ENCODE peak calls at places on chromosomes 7 and 10, in ten cellular contexts. One of them, this sample, is unnamed.

GRCh38 chr7:84336303-84336702 is 141.7 kb upstream of the SEMA3A start:
- DNase-seq in heart right ventricle: no peak
- DNase-seq in IMR-90: peak; percentile 88
- DNase-seq in cardiac muscle cell: peak; percentile 36
- DNase-seq in HCT116: no peak
- DNase-seq in Panc1: no peak
- DNase-seq in brain microvascular endothelial cell: peak; percentile 91
- DNase-seq in OCI-LY7: no peak
- DNase-seq in transverse colon: no peak
- DNase-seq in ovary: no peak
- DNase-seq in this sample: no peak

GRCh38 chr7:130904031-130904757 is 170.2 kb upstream of the KLF14 start:
- DNase-seq in OCI-LY7: no peak
- DNase-seq in HCT116: peak; percentile 93
- DNase-seq in brain microvascular endothelial cell: peak; percentile 88
- DNase-seq in cardiac muscle cell: no peak
- DNase-seq in heart right ventricle: no peak
- DNase-seq in IMR-90: peak; percentile 93
- DNase-seq in transverse colon: no peak
- DNase-seq in Panc1: peak; percentile 96
- DNase-seq in ovary: no peak
- DNase-seq in this sample: no peak

GRCh38 chr7:105188201-105188600 is 174.2 kb downstream of the KMT2E start:
- DNase-seq in IMR-90: peak; percentile 25
- DNase-seq in ovary: no peak
- DNase-seq in heart right ventricle: no peak
- DNase-seq in Panc1: no peak
- DNase-seq in cardiac muscle cell: no peak
- DNase-seq in transverse colon: no peak
- DNase-seq in brain microvascular endothelial cell: no peak
- DNase-seq in HCT116: no peak
- DNase-seq in OCI-LY7: no peak
- DNase-seq in this sample: no peak

GRCh38 chr10:88186335-88186734 is 322.9 kb downstream of the PTEN start:
- DNase-seq in heart right ventricle: no peak
- DNase-seq in ovary: no peak
- DNase-seq in HCT116: no peak
- DNase-seq in cardiac muscle cell: no peak
- DNase-seq in IMR-90: peak; percentile 87
- DNase-seq in transverse colon: no peak
- DNase-seq in brain microvascular endothelial cell: peak; percentile 43
- DNase-seq in OCI-LY7: no peak
- DNase-seq in Panc1: no peak
- DNase-seq in this sample: no peak

GRCh38 chr7:14886533-14886932 is 16.0 kb downstream of the DGKB start:
- DNase-seq in transverse colon: no peak
- DNase-seq in OCI-LY7: no peak
- DNase-seq in Panc1: no peak
- DNase-seq in ovary: no peak
- DNase-seq in IMR-90: no peak
- DNase-seq in cardiac muscle cell: no peak
- DNase-seq in brain microvascular endothelial cell: no peak
- DNase-seq in HCT116: no peak
- DNase-seq in heart right ventricle: no peak
- DNase-seq in this sample: no peak

GRCh38 chr10:86644412-86645110 is 9.8 kb upstream of the OPN4 start:
- DNase-seq in IMR-90: peak; percentile 27
- DNase-seq in Panc1: no peak
- DNase-seq in HCT116: no peak
- DNase-seq in ovary: no peak
- DNase-seq in brain microvascular endothelial cell: peak; percentile 37
- DNase-seq in heart right ventricle: no peak
- DNase-seq in cardiac muscle cell: no peak
- DNase-seq in OCI-LY7: peak; percentile 14
- DNase-seq in transverse colon: no peak
- DNase-seq in this sample: no peak

GRCh38 chr7:106534271-106534846 is 126.6 kb downstream of the CCDC71L start:
- DNase-seq in HCT116: no peak
- DNase-seq in IMR-90: no peak
- DNase-seq in cardiac muscle cell: no peak
- DNase-seq in brain microvascular endothelial cell: no peak
- DNase-seq in OCI-LY7: no peak
- DNase-seq in transverse colon: no peak
- DNase-seq in ovary: no peak
- DNase-seq in Panc1: no peak
- DNase-seq in heart right ventricle: no peak
- DNase-seq in this sample: no peak

GRCh38 chr10:46270086-46270811 is 16.5 kb upstream of the ANTXRL start:
- DNase-seq in cardiac muscle cell: no peak
- DNase-seq in heart right ventricle: no peak
- DNase-seq in brain microvascular endothelial cell: no peak
- DNase-seq in Panc1: no peak
- DNase-seq in IMR-90: no peak
- DNase-seq in ovary: no peak
- DNase-seq in HCT116: no peak
- DNase-seq in transverse colon: no peak
- DNase-seq in OCI-LY7: peak; percentile 30
- DNase-seq in this sample: no peak

GRCh38 chr7:13067036-13067435 is 379.6 kb downstream of the ARL4A start:
- DNase-seq in brain microvascular endothelial cell: no peak
- DNase-seq in HCT116: no peak
- DNase-seq in ovary: no peak
- DNase-seq in OCI-LY7: no peak
- DNase-seq in heart right ventricle: no peak
- DNase-seq in transverse colon: no peak
- DNase-seq in IMR-90: no peak
- DNase-seq in Panc1: no peak
- DNase-seq in cardiac muscle cell: no peak
- DNase-seq in this sample: no peak

GRCh38 chr10:68562666-68563522 is 2.8 kb downstream of the TET1 start:
- DNase-seq in OCI-LY7: peak; percentile 69
- DNase-seq in heart right ventricle: no peak
- DNase-seq in HCT116: no peak
- DNase-seq in transverse colon: no peak
- DNase-seq in Panc1: no peak
- DNase-seq in IMR-90: peak; percentile 78
- DNase-seq in ovary: no peak
- DNase-seq in brain microvascular endothelial cell: no peak
- DNase-seq in cardiac muscle cell: peak; percentile 49
- DNase-seq in this sample: no peak

GRCh38 chr10:114337510-114338462 is 66.5 kb downstream of the AFAP1L2 start:
- DNase-seq in HCT116: no peak
- DNase-seq in OCI-LY7: no peak
- DNase-seq in transverse colon: no peak
- DNase-seq in IMR-90: no peak
- DNase-seq in Panc1: no peak
- DNase-seq in brain microvascular endothelial cell: no peak
- DNase-seq in cardiac muscle cell: no peak
- DNase-seq in heart right ventricle: no peak
- DNase-seq in ovary: no peak
- DNase-seq in this sample: no peak

DNA sequence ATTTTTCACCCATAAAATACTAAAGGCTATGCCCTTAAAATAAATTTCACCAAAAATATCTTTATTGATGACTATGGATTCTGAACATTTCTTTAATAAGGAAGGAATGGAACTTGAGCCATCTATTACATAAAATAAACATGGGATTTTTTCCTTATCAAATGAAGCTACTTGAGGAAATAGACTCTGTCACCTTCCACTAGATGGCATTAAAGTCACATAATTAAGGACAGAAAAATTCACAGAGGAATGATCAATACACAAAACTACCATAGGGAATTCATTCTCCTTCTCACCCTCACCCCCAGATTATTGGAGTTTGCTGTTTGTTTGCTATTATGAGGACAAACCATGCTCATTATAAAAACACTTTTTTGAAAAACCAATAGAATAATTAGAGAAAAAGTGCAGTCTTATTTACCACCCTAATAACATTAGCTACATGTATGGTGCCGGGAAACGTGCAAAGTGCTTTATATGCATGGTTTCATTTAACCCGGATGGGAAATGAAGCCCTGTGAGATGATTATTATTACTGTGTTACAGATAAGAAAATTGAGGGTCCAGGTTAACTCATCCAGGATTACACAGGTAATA is 21.1 kb upstream of the FOXI2 start:
- DNase-seq in cardiac muscle cell: peak; percentile 37
- DNase-seq in brain microvascular endothelial cell: no peak
- DNase-seq in ovary: no peak
- DNase-seq in Panc1: peak; percentile 2
- DNase-seq in HCT116: peak; percentile 46
- DNase-seq in transverse colon: no peak
- DNase-seq in heart right ventricle: no peak
- DNase-seq in IMR-90: no peak
- DNase-seq in OCI-LY7: peak; percentile 44
- DNase-seq in this sample: no peak
- TF ChIP-seq CTCF in cardiac muscle cell: no peak
- TF ChIP-seq CTCF in brain microvascular endothelial cell: peak; percentile 6
- TF ChIP-seq CTCF in ovary: peak; percentile 45
- TF ChIP-seq CTCF in Panc1: peak; percentile 56
- TF ChIP-seq CTCF in HCT116: peak; percentile 65
- TF ChIP-seq CTCF in transverse colon: peak; percentile 27
- TF ChIP-seq CTCF in heart right ventricle: no peak
- TF ChIP-seq CTCF in IMR-90: peak; percentile 15
- TF ChIP-seq CTCF in OCI-LY7: peak; percentile 83
- TF ChIP-seq CTCF in this sample: peak; percentile 37

GRCh38 chr10:97372233-97372875 is 28.8 kb downstream of the RRP12 start:
- DNase-seq in heart right ventricle: no peak
- DNase-seq in OCI-LY7: no peak
- DNase-seq in Panc1: no peak
- DNase-seq in transverse colon: no peak
- DNase-seq in ovary: no peak
- DNase-seq in brain microvascular endothelial cell: no peak
- DNase-seq in HCT116: no peak
- DNase-seq in IMR-90: no peak
- DNase-seq in cardiac muscle cell: no peak
- DNase-seq in this sample: no peak
- H3K27ac ChIP-seq in heart right ventricle: no peak overlapping the region
- H3K27ac ChIP-seq in OCI-LY7: no peak overlapping the region
- H3K27ac ChIP-seq in Panc1: no peak overlapping the region
- H3K27ac ChIP-seq in transverse colon: no peak overlapping the region
- H3K27ac ChIP-seq in ovary: no peak overlapping the region
- H3K27ac ChIP-seq in brain microvascular endothelial cell: no peak overlapping the region
- H3K27ac ChIP-seq in HCT116: no peak overlapping the region
- H3K27ac ChIP-seq in IMR-90: no peak overlapping the region
- H3K27ac ChIP-seq in cardiac muscle cell: no peak overlapping the region
- H3K27ac ChIP-seq in this sample: no peak overlapping the region

GRCh38 chr10:8511026-8511425 is 456.5 kb downstream of the GATA3 start:
- DNase-seq in OCI-LY7: no peak
- DNase-seq in HCT116: no peak
- DNase-seq in IMR-90: no peak
- DNase-seq in cardiac muscle cell: no peak
- DNase-seq in ovary: no peak
- DNase-seq in transverse colon: no peak
- DNase-seq in Panc1: no peak
- DNase-seq in heart right ventricle: no peak
- DNase-seq in brain microvascular endothelial cell: no peak
- DNase-seq in this sample: no peak

GRCh38 chr10:8513155-8514147 is 459.0 kb downstream of the GATA3 start:
- DNase-seq in cardiac muscle cell: no peak
- DNase-seq in IMR-90: no peak
- DNase-seq in HCT116: no peak
- DNase-seq in transverse colon: no peak
- DNase-seq in OCI-LY7: no peak
- DNase-seq in brain microvascular endothelial cell: no peak
- DNase-seq in Panc1: no peak
- DNase-seq in heart right ventricle: no peak
- DNase-seq in ovary: no peak
- DNase-seq in this sample: peak; percentile 61

GRCh38 chr10:8510471-8510870 is 456.0 kb downstream of the GATA3 start:
- DNase-seq in HCT116: no peak
- DNase-seq in Panc1: no peak
- DNase-seq in brain microvascular endothelial cell: no peak
- DNase-seq in OCI-LY7: no peak
- DNase-seq in cardiac muscle cell: no peak
- DNase-seq in IMR-90: no peak
- DNase-seq in heart right ventricle: no peak
- DNase-seq in ovary: no peak
- DNase-seq in transverse colon: no peak
- DNase-seq in this sample: no peak

GRCh38 chr10:8504436-8504977 is 450.0 kb downstream of the GATA3 start:
- DNase-seq in heart right ventricle: no peak
- DNase-seq in HCT116: no peak
- DNase-seq in brain microvascular endothelial cell: no peak
- DNase-seq in Panc1: no peak
- DNase-seq in transverse colon: no peak
- DNase-seq in cardiac muscle cell: no peak
- DNase-seq in ovary: no peak
- DNase-seq in IMR-90: no peak
- DNase-seq in OCI-LY7: no peak
- DNase-seq in this sample: no peak

DNA sequence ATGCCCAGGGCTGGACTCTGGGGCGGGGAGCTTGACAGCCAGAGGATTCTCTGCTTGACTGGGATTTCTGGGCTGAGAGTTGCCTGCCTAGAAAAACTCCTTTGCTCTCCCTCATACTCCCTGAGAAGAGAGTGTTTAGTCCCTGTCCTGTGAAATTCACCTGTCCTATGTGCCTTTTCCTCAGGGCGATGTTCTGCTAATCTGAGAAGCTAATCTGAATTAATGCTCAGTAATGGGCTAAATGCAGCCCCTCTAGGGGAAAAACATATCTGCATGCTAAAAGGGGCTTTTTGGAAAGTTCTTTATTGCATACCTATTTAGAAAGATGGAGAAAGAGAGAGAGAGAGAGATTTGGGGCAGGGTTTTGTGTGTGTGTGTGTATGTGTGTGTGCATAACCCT is 454.4 kb downstream of the GATA3 start:
- DNase-seq in transverse colon: no peak
- DNase-seq in Panc1: no peak
- DNase-seq in brain microvascular endothelial cell: no peak
- DNase-seq in heart right ventricle: no peak
- DNase-seq in OCI-LY7: no peak
- DNase-seq in IMR-90: no peak
- DNase-seq in ovary: no peak
- DNase-seq in HCT116: no peak
- DNase-seq in cardiac muscle cell: no peak
- DNase-seq in this sample: no peak
- TF ChIP-seq CTCF in transverse colon: no peak
- TF ChIP-seq CTCF in Panc1: no peak
- TF ChIP-seq CTCF in brain microvascular endothelial cell: no peak
- TF ChIP-seq CTCF in heart right ventricle: no peak
- TF ChIP-seq CTCF in OCI-LY7: no peak
- TF ChIP-seq CTCF in IMR-90: no peak
- TF ChIP-seq CTCF in ovary: no peak
- TF ChIP-seq CTCF in HCT116: no peak
- TF ChIP-seq CTCF in cardiac muscle cell: no peak
- TF ChIP-seq CTCF in this sample: no peak

DNA sequence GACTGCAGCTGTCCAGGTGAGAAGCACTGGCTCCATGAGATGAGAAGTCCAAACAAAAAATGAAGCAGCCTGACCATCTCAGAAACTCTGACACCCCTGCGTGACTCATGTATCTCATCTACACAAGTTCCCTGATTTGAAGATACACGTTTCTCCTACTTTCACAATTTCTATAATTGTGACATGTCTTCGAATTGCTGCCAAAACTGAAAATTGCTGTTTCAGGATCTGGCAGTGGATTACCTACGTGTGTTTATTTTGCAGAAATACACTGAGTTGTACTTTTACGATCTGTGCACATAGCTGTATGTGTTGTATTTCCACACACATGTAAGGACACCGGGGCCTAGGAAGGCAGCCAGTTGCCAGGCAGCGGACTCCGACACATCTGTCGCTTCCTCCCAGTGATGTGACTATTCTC is 53.2 kb downstream of the LARP4B start:
- DNase-seq in transverse colon: no peak
- DNase-seq in OCI-LY7: no peak
- DNase-seq in brain microvascular endothelial cell: no peak
- DNase-seq in ovary: no peak
- DNase-seq in cardiac muscle cell: no peak
- DNase-seq in HCT116: no peak
- DNase-seq in IMR-90: peak; percentile 52
- DNase-seq in Panc1: no peak
- DNase-seq in heart right ventricle: no peak
- DNase-seq in this sample: no peak
- H3K27ac ChIP-seq in transverse colon: peak overlapping the region; percentile 4
- H3K27ac ChIP-seq in OCI-LY7: no peak overlapping the region
- H3K27ac ChIP-seq in brain microvascular endothelial cell: no peak overlapping the region
- H3K27ac ChIP-seq in ovary: no peak overlapping the region
- H3K27ac ChIP-seq in cardiac muscle cell: no peak overlapping the region
- H3K27ac ChIP-seq in HCT116: no peak overlapping the region
- H3K27ac ChIP-seq in IMR-90: peak overlapping the region; percentile 2
- H3K27ac ChIP-seq in Panc1: no peak overlapping the region
- H3K27ac ChIP-seq in heart right ventricle: no peak overlapping the region
- H3K27ac ChIP-seq in this sample: no peak overlapping the region

This sample was measured in kidney.